ENCODE peak calls at places on chromosomes 11 and 22, in seven cellular contexts. One of them, this sample, is unnamed.

GRCh38 chr11:73217131-73217809 is 811 bp upstream of the P2RY2 start:
- DNase-seq in AG09309: no peak
- DNase-seq in germinal center: no peak
- DNase-seq in T-cell: no peak
- DNase-seq in activated effector memory CD4-positive, alpha-beta T cell treated with anti-CD3 and anti-CD28 coated beads, Interleukin-2, amount 50 U/mL, for 16 hours: no peak
- DNase-seq in body of pancreas: no peak
- DNase-seq in T-helper 2 cell: no peak
- DNase-seq in this sample: no peak

GRCh38 chr22:27687984-27688545 is 113.5 kb downstream of the MN1 start:
- DNase-seq in AG09309: no peak
- DNase-seq in body of pancreas: no peak
- DNase-seq in T-helper 2 cell: no peak
- DNase-seq in activated effector memory CD4-positive, alpha-beta T cell treated with anti-CD3 and anti-CD28 coated beads, Interleukin-2, amount 50 U/mL, for 16 hours: no peak
- DNase-seq in germinal center: no peak
- DNase-seq in T-cell: no peak
- DNase-seq in this sample: no peak

GRCh38 chr11:126112547-126112946 is 49.9 kb upstream of the CDON start:
- DNase-seq in AG09309: peak; percentile 46
- DNase-seq in T-helper 2 cell: no peak
- DNase-seq in body of pancreas: peak; percentile 42
- DNase-seq in T-cell: no peak
- DNase-seq in activated effector memory CD4-positive, alpha-beta T cell treated with anti-CD3 and anti-CD28 coated beads, Interleukin-2, amount 50 U/mL, for 16 hours: no peak
- DNase-seq in germinal center: no peak
- DNase-seq in this sample: no peak

GRCh38 chr11:44454686-44455085 is 110.8 kb upstream of the CD82 start:
- DNase-seq in body of pancreas: no peak
- DNase-seq in germinal center: no peak
- DNase-seq in AG09309: no peak
- DNase-seq in T-helper 2 cell: no peak
- DNase-seq in activated effector memory CD4-positive, alpha-beta T cell treated with anti-CD3 and anti-CD28 coated beads, Interleukin-2, amount 50 U/mL, for 16 hours: no peak
- DNase-seq in T-cell: no peak
- DNase-seq in this sample: no peak

GRCh38 chr22:22165936-22166710 is 78.5 kb upstream of the VPREB1 start:
- DNase-seq in T-helper 2 cell: no peak
- DNase-seq in germinal center: no peak
- DNase-seq in AG09309: no peak
- DNase-seq in body of pancreas: no peak
- DNase-seq in T-cell: no peak
- DNase-seq in activated effector memory CD4-positive, alpha-beta T cell treated with anti-CD3 and anti-CD28 coated beads, Interleukin-2, amount 50 U/mL, for 16 hours: no peak
- DNase-seq in this sample: no peak

GRCh38 chr22:19812910-19813309 is 41.8 kb downstream of the GNB1L start:
- DNase-seq in AG09309: no peak
- DNase-seq in body of pancreas: no peak
- DNase-seq in activated effector memory CD4-positive, alpha-beta T cell treated with anti-CD3 and anti-CD28 coated beads, Interleukin-2, amount 50 U/mL, for 16 hours: no peak
- DNase-seq in T-helper 2 cell: no peak
- DNase-seq in germinal center: no peak
- DNase-seq in T-cell: no peak
- DNase-seq in this sample: peak; percentile 11

GRCh38 chr11:85827768-85828639 is 17.1 kb upstream of the SYTL2 start:
- DNase-seq in AG09309: peak; percentile 91
- DNase-seq in T-cell: no peak
- DNase-seq in activated effector memory CD4-positive, alpha-beta T cell treated with anti-CD3 and anti-CD28 coated beads, Interleukin-2, amount 50 U/mL, for 16 hours: no peak
- DNase-seq in T-helper 2 cell: no peak
- DNase-seq in germinal center: no peak
- DNase-seq in body of pancreas: no peak
- DNase-seq in this sample: no peak

GRCh38 chr22:25048659-25049657 is 96.4 kb downstream of the KIAA1671 start:
- DNase-seq in activated effector memory CD4-positive, alpha-beta T cell treated with anti-CD3 and anti-CD28 coated beads, Interleukin-2, amount 50 U/mL, for 16 hours: peak; percentile 87
- DNase-seq in T-cell: peak; percentile 50
- DNase-seq in AG09309: no peak
- DNase-seq in body of pancreas: peak; percentile 71
- DNase-seq in germinal center: peak; percentile 76
- DNase-seq in T-helper 2 cell: peak; percentile 56
- DNase-seq in this sample: peak; percentile 79

GRCh38 chr11:6900327-6900999 is 8.2 kb upstream of the OR2D2 start:
- DNase-seq in activated effector memory CD4-positive, alpha-beta T cell treated with anti-CD3 and anti-CD28 coated beads, Interleukin-2, amount 50 U/mL, for 16 hours: no peak
- DNase-seq in germinal center: no peak
- DNase-seq in body of pancreas: no peak
- DNase-seq in T-helper 2 cell: no peak
- DNase-seq in AG09309: no peak
- DNase-seq in T-cell: no peak
- DNase-seq in this sample: no peak

GRCh38 chr22:23889620-23890019 is 4.6 kb upstream of the MIF start:
- DNase-seq in germinal center: no peak
- DNase-seq in AG09309: no peak
- DNase-seq in T-cell: no peak
- DNase-seq in T-helper 2 cell: no peak
- DNase-seq in body of pancreas: no peak
- DNase-seq in activated effector memory CD4-positive, alpha-beta T cell treated with anti-CD3 and anti-CD28 coated beads, Interleukin-2, amount 50 U/mL, for 16 hours: no peak
- DNase-seq in this sample: no peak

GRCh38 chr11:129146196-129146595 is 45.9 kb downstream of the ARHGAP32 start:
- DNase-seq in body of pancreas: no peak
- DNase-seq in germinal center: no peak
- DNase-seq in T-cell: no peak
- DNase-seq in T-helper 2 cell: no peak
- DNase-seq in activated effector memory CD4-positive, alpha-beta T cell treated with anti-CD3 and anti-CD28 coated beads, Interleukin-2, amount 50 U/mL, for 16 hours: no peak
- DNase-seq in AG09309: no peak
- DNase-seq in this sample: no peak

GRCh38 chr22:37533995-37534394 is 14.8 kb upstream of the CARD10 start:
- DNase-seq in T-cell: no peak
- DNase-seq in activated effector memory CD4-positive, alpha-beta T cell treated with anti-CD3 and anti-CD28 coated beads, Interleukin-2, amount 50 U/mL, for 16 hours: no peak
- DNase-seq in germinal center: no peak
- DNase-seq in body of pancreas: no peak
- DNase-seq in T-helper 2 cell: no peak
- DNase-seq in AG09309: no peak
- DNase-seq in this sample: no peak

GRCh38 chr22:42296381-42296853 is 26.0 kb upstream of the TCF20 start:
- DNase-seq in germinal center: peak; percentile 66
- DNase-seq in T-helper 2 cell: no peak
- DNase-seq in T-cell: no peak
- DNase-seq in activated effector memory CD4-positive, alpha-beta T cell treated with anti-CD3 and anti-CD28 coated beads, Interleukin-2, amount 50 U/mL, for 16 hours: no peak
- DNase-seq in AG09309: no peak
- DNase-seq in body of pancreas: no peak
- DNase-seq in this sample: no peak

GRCh38 chr11:17801166-17801565 is 66.6 kb downstream of the KCNC1 start:
- DNase-seq in germinal center: no peak
- DNase-seq in AG09309: no peak
- DNase-seq in body of pancreas: no peak
- DNase-seq in T-cell: no peak
- DNase-seq in activated effector memory CD4-positive, alpha-beta T cell treated with anti-CD3 and anti-CD28 coated beads, Interleukin-2, amount 50 U/mL, for 16 hours: no peak
- DNase-seq in T-helper 2 cell: no peak
- DNase-seq in this sample: no peak

GRCh38 chr22:38230108-38230825 is 28.5 kb downstream of the MAFF start:
- DNase-seq in body of pancreas: peak; percentile 64
- DNase-seq in germinal center: no peak
- DNase-seq in T-cell: no peak
- DNase-seq in T-helper 2 cell: no peak
- DNase-seq in activated effector memory CD4-positive, alpha-beta T cell treated with anti-CD3 and anti-CD28 coated beads, Interleukin-2, amount 50 U/mL, for 16 hours: peak; percentile 68
- DNase-seq in AG09309: no peak
- DNase-seq in this sample: peak; percentile 85

GRCh38 chr11:61267437-61267841 is 26.5 kb downstream of the PGA5 start:
- DNase-seq in T-helper 2 cell: no peak
- DNase-seq in activated effector memory CD4-positive, alpha-beta T cell treated with anti-CD3 and anti-CD28 coated beads, Interleukin-2, amount 50 U/mL, for 16 hours: no peak
- DNase-seq in body of pancreas: peak; percentile 18
- DNase-seq in AG09309: no peak
- DNase-seq in T-cell: no peak
- DNase-seq in germinal center: no peak
- DNase-seq in this sample: peak; percentile 52

GRCh38 chr22:27727673-27728451 is 73.7 kb downstream of the MN1 start:
- DNase-seq in T-cell: no peak
- DNase-seq in body of pancreas: no peak
- DNase-seq in T-helper 2 cell: no peak
- DNase-seq in AG09309: no peak
- DNase-seq in activated effector memory CD4-positive, alpha-beta T cell treated with anti-CD3 and anti-CD28 coated beads, Interleukin-2, amount 50 U/mL, for 16 hours: no peak
- DNase-seq in germinal center: no peak
- DNase-seq in this sample: no peak

GRCh38 chr11:64294665-64295289 is 3.7 kb downstream of the KCNK4 start:
- DNase-seq in body of pancreas: no peak
- DNase-seq in T-cell: no peak
- DNase-seq in T-helper 2 cell: no peak
- DNase-seq in AG09309: no peak
- DNase-seq in activated effector memory CD4-positive, alpha-beta T cell treated with anti-CD3 and anti-CD28 coated beads, Interleukin-2, amount 50 U/mL, for 16 hours: no peak
- DNase-seq in germinal center: no peak
- DNase-seq in this sample: no peak

GRCh38 chr11:112786886-112787530 is 174.2 kb upstream of the NCAM1 start:
- DNase-seq in body of pancreas: no peak
- DNase-seq in T-cell: no peak
- DNase-seq in activated effector memory CD4-positive, alpha-beta T cell treated with anti-CD3 and anti-CD28 coated beads, Interleukin-2, amount 50 U/mL, for 16 hours: no peak
- DNase-seq in T-helper 2 cell: no peak
- DNase-seq in germinal center: no peak
- DNase-seq in AG09309: no peak
- DNase-seq in this sample: no peak

GRCh38 chr11:119907122-119907933 is 178.3 kb upstream of the NECTIN1 start:
- DNase-seq in AG09309: no peak
- DNase-seq in T-helper 2 cell: no peak
- DNase-seq in body of pancreas: peak; percentile 88
- DNase-seq in T-cell: no peak
- DNase-seq in activated effector memory CD4-positive, alpha-beta T cell treated with anti-CD3 and anti-CD28 coated beads, Interleukin-2, amount 50 U/mL, for 16 hours: no peak
- DNase-seq in germinal center: no peak
- DNase-seq in this sample: peak; percentile 90

GRCh38 chr11:46345881-46346484 is 1.3 kb upstream of the DGKZ start:
- DNase-seq in T-helper 2 cell: no peak
- DNase-seq in germinal center: no peak
- DNase-seq in activated effector memory CD4-positive, alpha-beta T cell treated with anti-CD3 and anti-CD28 coated beads, Interleukin-2, amount 50 U/mL, for 16 hours: peak; percentile 77
- DNase-seq in AG09309: no peak
- DNase-seq in body of pancreas: no peak
- DNase-seq in T-cell: no peak
- DNase-seq in this sample: no peak

GRCh38 chr11:86999859-87000753 is 37.6 kb upstream of the TMEM135 start:
- DNase-seq in activated effector memory CD4-positive, alpha-beta T cell treated with anti-CD3 and anti-CD28 coated beads, Interleukin-2, amount 50 U/mL, for 16 hours: no peak
- DNase-seq in germinal center: no peak
- DNase-seq in T-helper 2 cell: no peak
- DNase-seq in body of pancreas: peak; percentile 20
- DNase-seq in AG09309: no peak
- DNase-seq in T-cell: no peak
- DNase-seq in this sample: no peak

GRCh38 chr22:19290400-19291217 is 910 bp downstream of the CLTCL1 start:
- DNase-seq in T-cell: peak; percentile 19
- DNase-seq in AG09309: no peak
- DNase-seq in germinal center: no peak
- DNase-seq in T-helper 2 cell: no peak
- DNase-seq in body of pancreas: no peak
- DNase-seq in activated effector memory CD4-positive, alpha-beta T cell treated with anti-CD3 and anti-CD28 coated beads, Interleukin-2, amount 50 U/mL, for 16 hours: no peak
- DNase-seq in this sample: no peak

GRCh38 chr11:8273281-8273680 is 9.6 kb upstream of the LMO1 start:
- DNase-seq in AG09309: no peak
- DNase-seq in body of pancreas: no peak
- DNase-seq in T-cell: no peak
- DNase-seq in activated effector memory CD4-positive, alpha-beta T cell treated with anti-CD3 and anti-CD28 coated beads, Interleukin-2, amount 50 U/mL, for 16 hours: no peak
- DNase-seq in germinal center: no peak
- DNase-seq in T-helper 2 cell: no peak
- DNase-seq in this sample: no peak

GRCh38 chr22:38110863-38111852 is 674 bp upstream of the BAIAP2L2 start:
- DNase-seq in activated effector memory CD4-positive, alpha-beta T cell treated with anti-CD3 and anti-CD28 coated beads, Interleukin-2, amount 50 U/mL, for 16 hours: no peak
- DNase-seq in T-helper 2 cell: no peak
- DNase-seq in germinal center: no peak
- DNase-seq in AG09309: no peak
- DNase-seq in body of pancreas: no peak
- DNase-seq in T-cell: no peak
- DNase-seq in this sample: peak; percentile 85

GRCh38 chr11:119339581-119340334 is 925 bp downstream of the C1QTNF5 start:
- DNase-seq in T-cell: no peak
- DNase-seq in activated effector memory CD4-positive, alpha-beta T cell treated with anti-CD3 and anti-CD28 coated beads, Interleukin-2, amount 50 U/mL, for 16 hours: peak; percentile 82
- DNase-seq in T-helper 2 cell: peak; percentile 30
- DNase-seq in body of pancreas: peak; percentile 69
- DNase-seq in germinal center: no peak
- DNase-seq in AG09309: no peak
- DNase-seq in this sample: peak; percentile 71

GRCh38 chr11:61120865-61121831 is 18.9 kb downstream of the CD5 start:
- DNase-seq in T-helper 2 cell: peak; percentile 41
- DNase-seq in T-cell: peak; percentile 41
- DNase-seq in germinal center: no peak
- DNase-seq in body of pancreas: peak; percentile 61
- DNase-seq in activated effector memory CD4-positive, alpha-beta T cell treated with anti-CD3 and anti-CD28 coated beads, Interleukin-2, amount 50 U/mL, for 16 hours: no peak
- DNase-seq in AG09309: no peak
- DNase-seq in this sample: peak; percentile 50

GRCh38 chr11:6911946-6912345 is 8.9 kb upstream of the OR2D3 start:
- DNase-seq in activated effector memory CD4-positive, alpha-beta T cell treated with anti-CD3 and anti-CD28 coated beads, Interleukin-2, amount 50 U/mL, for 16 hours: no peak
- DNase-seq in germinal center: no peak
- DNase-seq in AG09309: no peak
- DNase-seq in T-helper 2 cell: no peak
- DNase-seq in T-cell: no peak
- DNase-seq in body of pancreas: peak; percentile 13
- DNase-seq in this sample: no peak

GRCh38 chr11:63813035-63813562 is at the start of gene SPINDOC:
- DNase-seq in activated effector memory CD4-positive, alpha-beta T cell treated with anti-CD3 and anti-CD28 coated beads, Interleukin-2, amount 50 U/mL, for 16 hours: peak; percentile 91
- DNase-seq in body of pancreas: peak; percentile 74
- DNase-seq in T-cell: peak; percentile 62
- DNase-seq in germinal center: peak; percentile 91
- DNase-seq in T-helper 2 cell: peak; percentile 67
- DNase-seq in AG09309: no peak
- DNase-seq in this sample: peak; percentile 81

GRCh38 chr11:3902441-3902840 is 47.0 kb downstream of the STIM1 start:
- DNase-seq in T-helper 2 cell: no peak
- DNase-seq in germinal center: no peak
- DNase-seq in body of pancreas: peak; percentile 14
- DNase-seq in AG09309: no peak
- DNase-seq in T-cell: no peak
- DNase-seq in activated effector memory CD4-positive, alpha-beta T cell treated with anti-CD3 and anti-CD28 coated beads, Interleukin-2, amount 50 U/mL, for 16 hours: no peak
- DNase-seq in this sample: no peak

GRCh38 chr22:44181033-44181911 is 547 bp downstream of the PARVG start:
- DNase-seq in T-helper 2 cell: peak; percentile 39
- DNase-seq in activated effector memory CD4-positive, alpha-beta T cell treated with anti-CD3 and anti-CD28 coated beads, Interleukin-2, amount 50 U/mL, for 16 hours: peak; percentile 87
- DNase-seq in germinal center: peak; percentile 75
- DNase-seq in body of pancreas: peak; percentile 40
- DNase-seq in T-cell: peak; percentile 66
- DNase-seq in AG09309: no peak
- DNase-seq in this sample: peak; percentile 32

GRCh38 chr11:27296406-27296994 is 66.5 kb downstream of the CCDC34 start:
- DNase-seq in T-helper 2 cell: no peak
- DNase-seq in T-cell: no peak
- DNase-seq in body of pancreas: peak; percentile 55
- DNase-seq in germinal center: peak; percentile 3
- DNase-seq in AG09309: peak; percentile 31
- DNase-seq in activated effector memory CD4-positive, alpha-beta T cell treated with anti-CD3 and anti-CD28 coated beads, Interleukin-2, amount 50 U/mL, for 16 hours: no peak
- DNase-seq in this sample: no peak

GRCh38 chr11:10902301-10902700 is 44.4 kb upstream of the ZBED5 start:
- DNase-seq in germinal center: no peak
- DNase-seq in body of pancreas: no peak
- DNase-seq in T-helper 2 cell: no peak
- DNase-seq in AG09309: no peak
- DNase-seq in activated effector memory CD4-positive, alpha-beta T cell treated with anti-CD3 and anti-CD28 coated beads, Interleukin-2, amount 50 U/mL, for 16 hours: no peak
- DNase-seq in T-cell: no peak
- DNase-seq in this sample: no peak